ENCODE peak calls at places on chromosomes 7 and 10, in seven cellular contexts. O is stomach, Z is cardiac muscle cell, P is adrenal gland, E is mesendoderm, R is testis, G is mammary epithelial cell. A is an unnamed sample. For H3K36me3 and H3K4me1, the result is how much of the 10 kb centered on the place peaks cover.

GRCh38 chr7:87474533-87475358 is 734 bp downstream of the ABCB4 start:
- DNase-seq in P (peak), E (no peak), Z (peak), R (peak), G (no peak), O (no peak), A (no peak)

GRCh38 chr7:149147072-149147729 is at the start of gene ZNF398:
- DNase-seq in E (peak), Z (peak), P (peak), O (peak), R (peak), G (peak), A (peak)

GRCh38 chr10:32244421-32245207 is 102.3 kb downstream of the EPC1 start:
- DNase-seq in G (no peak), P (no peak), O (no peak), E (no peak), R (no peak), Z (no peak), A (no peak)

GRCh38 chr10:47030191-47030698 is 119.0 kb downstream of the PTPN20 start:
- DNase-seq in R (no peak), E (no peak), P (no peak), Z (no peak), O (peak), G (no peak), A (peak)

GRCh38 chr7:156618078-156618790 is 22.3 kb upstream of the RNF32 start:
- DNase-seq in R (no peak), Z (no peak), O (no peak), G (no peak), P (no peak), E (no peak), A (no peak)

GRCh38 chr10:2978111-2978510 is 89.2 kb upstream of the PFKP start:
- DNase-seq in G (peak), R (no peak), E (peak), P (no peak), O (no peak), Z (peak), A (no peak)

GRCh38 chr10:117610321-117610720 is 67.8 kb downstream of the EMX2 start:
- DNase-seq in O (no peak), G (no peak), P (no peak), E (no peak), R (no peak), Z (no peak), A (no peak)

GRCh38 chr7:137747359-137748031 is 99.3 kb downstream of the DGKI start:
- DNase-seq in E (peak), R (no peak), P (no peak), Z (no peak), G (no peak), O (no peak), A (no peak)

GRCh38 chr10:132113766-132114365 is 48.1 kb downstream of the JAKMIP3 start:
- DNase-seq in R (no peak), P (peak), O (peak), E (no peak), G (no peak), Z (no peak), A (peak)

GRCh38 chr7:121271098-121271497 is 57.7 kb upstream of the WNT16 start:
- DNase-seq in G (no peak), O (no peak), R (no peak), E (no peak), Z (no peak), P (no peak), A (no peak)
- H3K36me3 ChIP-seq in G (under half), O (under half), R (under half), E (under half), Z (under half), P (under half), A (under half)

GRCh38 chr7:69912141-69912540 is 313.9 kb downstream of the AUTS2 start:
- DNase-seq in E (no peak), G (no peak), O (no peak), R (no peak), Z (no peak), P (no peak), A (no peak)
- H3K4me3 ChIP-seq in E (no peak), G (no peak), O (no peak), R (no peak), Z (no peak), P (no peak), A (no peak)

GRCh38 chr10:70123817-70124216 is 8.8 kb downstream of the AIFM2 start:
- DNase-seq in G (no peak), P (no peak), R (no peak), Z (no peak), O (no peak), E (no peak), A (no peak)
- H3K4me1 ChIP-seq in G (under half), P (under half), R (under half), Z (under half), O (under half), E (under half), A (under half)

DNA sequence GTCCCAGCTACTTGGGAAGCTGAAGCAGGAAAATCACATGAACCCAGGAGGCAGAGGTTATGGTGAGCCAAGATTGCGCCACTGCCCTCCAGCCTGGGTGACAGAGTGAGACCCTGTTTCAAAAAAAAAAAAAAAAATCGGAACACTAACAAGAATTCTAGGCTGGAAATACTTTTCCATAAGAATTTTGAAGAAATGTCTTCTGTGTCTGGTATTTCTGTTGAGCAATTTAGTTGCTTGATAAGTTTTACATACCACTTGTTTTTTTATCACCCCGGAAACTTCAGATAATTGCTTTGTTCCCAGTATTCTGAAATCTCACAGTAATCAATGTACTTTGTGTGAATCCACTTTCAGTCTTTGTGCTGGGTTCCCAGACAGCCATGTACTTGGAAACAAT is 25.8 kb downstream of the BZW2 start:
- DNase-seq in G (no peak), R (no peak), P (no peak), E (no peak), O (no peak), Z (peak), A (no peak)
- H3K36me3 ChIP-seq in G (under half), R (under half), P (under half), E (under half), O (under half), Z (under half), A (under half)

DNA sequence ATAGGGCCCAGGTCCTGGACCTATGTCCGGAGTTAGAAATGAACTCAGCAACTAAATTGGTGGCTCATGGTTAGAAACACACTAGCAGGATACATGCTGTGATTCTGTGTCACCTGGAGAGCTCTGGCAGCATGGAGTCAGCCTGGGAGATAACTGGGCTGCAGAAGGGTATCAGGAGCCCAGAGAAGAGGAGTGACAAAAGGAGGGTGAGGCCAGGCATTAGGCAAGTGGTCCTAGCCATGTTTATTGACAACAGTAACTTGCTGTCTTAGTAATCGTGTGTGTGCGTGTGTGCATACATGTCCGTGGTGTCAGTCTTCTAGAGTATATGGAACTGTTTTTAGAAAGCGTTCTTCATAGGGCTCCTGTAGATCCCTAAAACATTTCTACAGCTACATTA is 157.5 kb upstream of the PHYHIPL start:
- DNase-seq in O (no peak), G (no peak), P (no peak), R (no peak), E (peak), Z (no peak), A (no peak)
- H3K4me3 ChIP-seq in O (no peak), G (no peak), P (no peak), R (no peak), E (no peak), Z (no peak), A (peak)

GRCh38 chr10:27439101-27439500 is 65.0 kb upstream of the RAB18 start:
- DNase-seq in P (no peak), O (no peak), G (peak), R (no peak), Z (no peak), E (no peak), A (no peak)

GRCh38 chr10:27445070-27445469 is 59.0 kb upstream of the RAB18 start:
- DNase-seq in R (no peak), P (no peak), Z (no peak), G (no peak), O (no peak), E (no peak), A (no peak)

GRCh38 chr10:27437775-27438174 is 66.3 kb upstream of the RAB18 start:
- DNase-seq in O (no peak), R (no peak), P (no peak), G (no peak), Z (no peak), E (no peak), A (no peak)

GRCh38 chr10:27440021-27440420 is 64.1 kb upstream of the RAB18 start:
- DNase-seq in P (no peak), E (no peak), R (no peak), O (no peak), G (no peak), Z (no peak), A (no peak)

DNA sequence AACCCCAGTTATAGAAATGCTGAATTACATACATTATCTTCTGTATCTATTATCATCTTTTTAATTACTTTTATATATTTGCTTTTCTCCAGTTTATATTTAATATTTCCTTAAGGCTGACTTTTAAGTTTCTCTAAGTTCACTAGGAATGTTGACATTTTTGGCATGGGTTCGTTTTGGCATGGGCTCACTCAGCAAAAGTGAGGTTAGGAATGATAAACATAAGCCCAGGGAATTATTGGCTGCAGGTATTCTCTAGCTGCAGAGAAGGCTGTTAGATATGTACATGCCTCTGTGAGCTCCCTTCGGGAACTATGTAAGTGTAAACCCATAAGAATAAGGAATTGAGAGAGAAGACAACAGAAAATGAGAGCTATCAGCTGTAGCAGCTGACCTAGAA is 63.6 kb upstream of the RAB18 start:
- DNase-seq in Z (no peak), P (no peak), R (no peak), G (no peak), E (no peak), O (peak), A (no peak)
- H3K4me1 ChIP-seq in Z (under half), P (under half), R (under half), G (under half), E (under half), O (under half), A (under half)

GRCh38 chr7:94423865-94424264 is 29.2 kb downstream of the COL1A2 start:
- DNase-seq in G (peak), E (no peak), R (no peak), P (no peak), Z (peak), O (no peak), A (no peak)
- H3K36me3 ChIP-seq in G (under half), E (under half), R (under half), P (under half), Z (under half), O (half or more), A (half or more)

DNA sequence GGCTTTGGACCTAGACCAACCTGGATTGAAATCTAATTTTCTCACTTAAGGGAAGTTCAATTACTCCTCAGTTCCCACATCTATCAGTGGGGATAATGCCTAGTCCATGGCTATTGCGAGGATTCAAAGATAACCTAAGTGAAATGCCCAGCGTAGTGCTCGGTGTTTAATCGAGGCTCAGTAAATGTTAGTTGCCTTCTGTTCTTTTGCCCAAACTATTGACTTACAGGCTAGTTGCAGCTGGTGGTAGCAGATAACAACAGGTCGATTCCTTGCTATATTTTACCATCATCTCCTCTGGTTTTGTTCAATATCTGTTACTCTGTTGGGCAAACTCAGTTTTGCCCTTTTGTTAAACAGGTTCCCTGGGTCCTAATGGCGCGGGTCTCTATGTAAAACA is 22.8 kb downstream of the DNAH11 start:
- DNase-seq in G (no peak), Z (no peak), O (no peak), R (no peak), E (no peak), P (no peak), A (no peak)
- H3K4me3 ChIP-seq in G (no peak), Z (no peak), O (no peak), R (no peak), E (no peak), P (no peak), A (no peak)

A was measured in lower lobe of right lung.